ENCODE peak calls at places on chromosomes 1 and 21, in ten cellular contexts. U is IMR-90; M is BE2C; Q is H1; F is pancreas; N is uterus; E is heart left ventricle; D is CD8-positive, alpha-beta T cell; S is tibial nerve; Y is cardiac muscle cell. V is an unnamed sample.

GRCh38 chr1:27624467-27625233 is 10.3 kb downstream of the FGR start:
- DNase-seq in Q (no peak), F (no peak), Y (no peak), D (no peak), N (no peak), E (no peak), U (no peak), S (no peak), M (no peak), V (no peak)

GRCh38 chr1:203665986-203666385 is 39.4 kb downstream of the ATP2B4 start:
- DNase-seq in F (no peak), E (no peak), Y (no peak), D (no peak), U (peak; percentile 46), S (no peak), M (no peak), Q (no peak), N (peak; percentile 60), V (no peak)

GRCh38 chr21:41953249-41953830 is 478 bp downstream of the C2CD2 start:
- DNase-seq in Q (no peak), S (no peak), E (no peak), M (no peak), U (no peak), N (no peak), D (no peak), Y (peak; percentile 45), F (peak; percentile 49), V (no peak)

GRCh38 chr1:37257646-37258045 is 216.7 kb upstream of the ZC3H12A start:
- DNase-seq in F (no peak), Q (no peak), S (no peak), N (no peak), D (no peak), Y (no peak), U (no peak), M (peak; percentile 75), E (no peak), V (no peak)

GRCh38 chr21:42397291-42398129 is 1.7 kb upstream of the TMPRSS3 start:
- DNase-seq in U (no peak), D (no peak), N (no peak), Y (no peak), F (no peak), S (no peak), M (peak; percentile 34), Q (no peak), E (no peak), V (no peak)

GRCh38 chr21:34862951-34863350 is 186.2 kb downstream of the RUNX1 start:
- DNase-seq in Q (no peak), N (no peak), Y (no peak), F (no peak), S (no peak), M (no peak), D (no peak), U (no peak), E (no peak), V (no peak)

GRCh38 chr1:85550784-85551516 is 29.6 kb upstream of the CCN1 start:
- DNase-seq in N (no peak), D (no peak), F (no peak), M (no peak), Q (no peak), S (no peak), Y (no peak), U (peak; percentile 86), E (no peak), V (peak; percentile 79)

GRCh38 chr21:23639726-23640125 is 1967.6 kb downstream of the MRPL39 start:
- DNase-seq in Q (no peak), D (no peak), F (no peak), U (no peak), N (no peak), E (no peak), Y (no peak), S (no peak), M (no peak), V (no peak)

GRCh38 chr21:29145837-29146453 is 15.5 kb downstream of the MAP3K7CL start:
- DNase-seq in F (no peak), N (no peak), M (no peak), S (no peak), Y (no peak), E (no peak), Q (no peak), U (no peak), D (no peak), V (no peak)

GRCh38 chr1:39721664-39722063 is 17.0 kb upstream of the PPIE start:
- DNase-seq in N (no peak), M (no peak), S (no peak), D (no peak), F (no peak), E (no peak), Q (no peak), U (no peak), Y (no peak), V (no peak)

GRCh38 chr1:54314691-54315455 is 91.3 kb downstream of the SSBP3 start:
- DNase-seq in Q (no peak), F (peak; percentile 51), E (no peak), Y (no peak), M (no peak), S (no peak), D (no peak), N (no peak), U (no peak), V (no peak)

GRCh38 chr1:151993084-151993733 is 450 bp downstream of the S100A10 start:
- DNase-seq in N (peak; percentile 29), U (no peak), F (no peak), Q (no peak), S (no peak), Y (no peak), M (no peak), E (peak; percentile 40), D (peak; percentile 39), V (no peak)

GRCh38 chr1:151990058-151990855 is 3.4 kb downstream of the S100A10 start:
- DNase-seq in U (no peak), D (no peak), Y (no peak), E (no peak), F (no peak), Q (no peak), S (no peak), N (no peak), M (no peak), V (no peak)

GRCh38 chr1:151992345-151993083 is 1.1 kb downstream of the S100A10 start:
- DNase-seq in E (peak; percentile 71), M (peak; percentile 51), Y (no peak), S (peak; percentile 60), N (peak; percentile 78), D (peak; percentile 31), U (peak; percentile 87), Q (peak; percentile 77), F (peak; percentile 66), V (peak; percentile 85)

GRCh38 chr1:151990856-151991198 is 2.8 kb downstream of the S100A10 start:
- DNase-seq in N (peak; percentile 35), E (peak; percentile 56), D (no peak), F (no peak), S (no peak), Q (no peak), U (peak; percentile 79), M (peak; percentile 34), Y (peak; percentile 40), V (peak; percentile 78)

DNA sequence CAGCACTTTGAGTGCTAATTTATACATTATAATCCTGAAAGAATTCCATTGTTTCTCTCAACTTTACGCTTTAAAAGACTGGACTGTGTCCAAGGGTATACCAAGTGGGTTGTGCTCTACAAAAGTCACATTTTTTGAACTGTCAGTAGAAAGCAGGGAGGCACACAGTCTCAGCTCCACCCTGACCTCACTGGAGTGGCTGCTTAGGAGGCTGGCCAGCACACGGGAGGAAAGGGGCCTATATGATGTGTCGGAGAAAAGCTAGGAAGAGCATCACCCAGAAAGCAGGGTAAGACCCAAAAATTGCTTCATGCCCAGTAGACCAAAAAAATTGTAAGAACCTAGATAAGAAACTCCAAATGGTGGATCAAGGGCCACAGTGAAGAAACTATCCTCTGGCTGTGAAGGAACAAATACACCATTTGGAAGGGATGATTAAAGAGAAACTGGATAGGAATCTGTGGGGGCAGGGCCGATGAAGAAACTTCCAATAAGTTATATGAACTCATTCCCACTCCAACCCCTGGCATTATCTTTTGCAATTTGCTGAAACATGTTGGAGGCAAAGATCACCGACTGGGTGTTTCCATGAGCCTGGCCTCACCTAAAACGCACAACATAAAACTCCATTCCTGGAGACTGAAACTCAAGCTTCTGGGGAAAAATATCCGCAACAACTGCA is 1.9 kb downstream of the S100A10 start:
- DNase-seq in D (no peak), F (no peak), M (no peak), E (no peak), Y (no peak), S (no peak), Q (no peak), N (no peak), U (no peak), V (no peak)
- H3K4me3 ChIP-seq in D (peak overlapping the region; percentile 94), F (no peak overlapping the region), M (peak overlapping the region; percentile 50), E (peak overlapping the region; percentile 74), Y (no peak overlapping the region), S (peak overlapping the region; percentile 98), Q (peak overlapping the region; percentile 79), N (peak overlapping the region; percentile 86), U (peak overlapping the region; percentile 89), V (peak overlapping the region; percentile 60)

GRCh38 chr1:14519976-14520375 is 78.5 kb upstream of the KAZN start:
- DNase-seq in Y (no peak), M (no peak), F (no peak), Q (no peak), E (no peak), D (no peak), S (no peak), N (no peak), U (peak; percentile 40), V (no peak)
- H3K4me1 ChIP-seq in Y (no peaks in the 10 kb centered on the region), M (no peaks in the 10 kb centered on the region), F (no peaks in the 10 kb centered on the region), Q (no peaks in the 10 kb centered on the region), E (no peaks in the 10 kb centered on the region), D (no peaks in the 10 kb centered on the region), S (peaks cover 29% of the 10 kb centered on the region), N (no peaks in the 10 kb centered on the region), U (peaks cover 27% of the 10 kb centered on the region), V (peaks cover 6% of the 10 kb centered on the region)

DNA sequence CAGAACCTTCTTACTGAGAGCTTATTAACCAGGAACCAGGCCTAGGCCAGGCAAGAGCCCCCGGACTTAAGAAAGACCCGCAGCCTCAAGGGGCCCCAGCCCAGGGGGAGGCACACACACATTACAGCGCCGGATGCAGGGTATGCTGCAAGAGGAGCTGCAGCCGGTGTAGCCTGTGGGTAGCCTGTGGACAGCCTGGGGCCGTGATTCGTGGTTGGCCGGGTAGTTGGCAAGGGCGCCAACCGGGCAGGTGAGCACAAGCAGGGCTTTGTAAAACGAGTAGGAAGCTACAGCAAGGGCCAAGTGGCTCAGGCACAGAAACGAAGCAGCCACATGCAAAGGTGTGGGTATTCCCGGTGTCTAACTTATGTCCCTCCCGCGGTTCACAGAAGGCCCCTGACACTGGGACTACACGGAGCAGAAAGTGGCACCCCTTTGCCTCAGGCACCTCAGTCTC is 40.6 kb downstream of the KIAA1614 start:
- DNase-seq in E (no peak), U (no peak), Q (no peak), N (no peak), F (peak; percentile 79), M (no peak), S (no peak), Y (no peak), D (no peak), V (no peak)
- H3K4me3 ChIP-seq in E (peak overlapping the region; percentile 72), U (no peak overlapping the region), Q (no peak overlapping the region), N (peak overlapping the region; percentile 54), F (peak overlapping the region; percentile 44), M (peak overlapping the region; percentile 51), S (peak overlapping the region; percentile 74), Y (no peak overlapping the region), D (peak overlapping the region; percentile 69), V (no peak overlapping the region)

DNA sequence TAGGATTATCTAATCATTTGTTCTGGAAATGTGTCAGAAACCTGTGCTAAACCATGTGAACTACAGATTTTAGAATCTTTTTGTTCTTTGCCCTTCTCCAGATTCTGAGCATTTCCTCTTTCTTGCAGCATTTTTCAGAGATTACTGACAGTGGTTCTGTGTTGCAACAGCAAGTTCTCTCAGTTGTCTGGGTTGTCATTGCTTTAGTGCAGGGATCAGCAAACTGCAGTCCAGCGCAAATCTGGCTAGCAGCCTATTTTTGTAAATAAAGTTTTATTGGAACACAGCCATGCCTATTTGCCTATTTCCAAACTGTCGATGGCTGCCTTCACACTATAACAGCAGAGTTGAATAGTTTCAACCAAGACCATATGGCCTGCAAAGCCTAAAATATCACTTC is 66.3 kb upstream of the LRRC8D start:
- DNase-seq in N (no peak), E (no peak), Q (no peak), U (peak; percentile 63), D (no peak), Y (no peak), F (no peak), S (no peak), M (no peak), V (no peak)
- H3K4me1 ChIP-seq in N (no peaks in the 10 kb centered on the region), E (peaks cover 30% of the 10 kb centered on the region), Q (no peaks in the 10 kb centered on the region), U (peaks cover 10% of the 10 kb centered on the region), D (peaks cover 63% of the 10 kb centered on the region), Y (no peaks in the 10 kb centered on the region), F (no peaks in the 10 kb centered on the region), S (peaks cover 28% of the 10 kb centered on the region), M (peaks cover 5% of the 10 kb centered on the region), V (no peaks in the 10 kb centered on the region)

V was measured in HAP-1.